ENCODE peak calls at places on chromosomes 13 and 19, in six cellular contexts. Y, G, F, U, O and C are unnamed samples.

GRCh38 chr13:82758056-82758455 is 1124.2 kb downstream of the SLITRK1 start:
- DNase-seq in F (peak), U (no peak), G (no peak), O (no peak), Y (no peak), C (no peak)

GRCh38 chr19:18172331-18173053 is 1.1 kb upstream of the IFI30 start:
- DNase-seq in F (no peak), U (no peak), G (no peak), O (no peak), Y (no peak), C (no peak)

GRCh38 chr13:90156390-90156789 is 1191.1 kb upstream of the MIR17HG start:
- DNase-seq in F (no peak), O (no peak), U (no peak), Y (no peak), G (no peak), C (no peak)

GRCh38 chr19:45553464-45553863 is 31.1 kb downstream of the OPA3 start:
- DNase-seq in Y (no peak), O (no peak), F (no peak), G (peak), U (no peak), C (no peak)

GRCh38 chr19:54155694-54156093 is 3.8 kb downstream of the LENG1 start:
- DNase-seq in Y (no peak), O (no peak), G (no peak), F (no peak), U (no peak), C (no peak)

GRCh38 chr19:34355201-34355600 is 9.8 kb upstream of the GPI start:
- DNase-seq in Y (no peak), F (no peak), U (no peak), O (no peak), G (no peak), C (no peak)

GRCh38 chr19:18543814-18544475 is 572 bp upstream of the FKBP8 start:
- DNase-seq in Y (peak), G (no peak), F (peak), O (no peak), U (no peak), C (peak)

GRCh38 chr19:43605875-43606568 is 5.9 kb upstream of the SRRM5 start:
- DNase-seq in U (no peak), F (no peak), O (no peak), Y (no peak), G (no peak), C (no peak)

GRCh38 chr13:38024431-38024830 is 154.9 kb upstream of the TRPC4 start:
- DNase-seq in Y (no peak), G (no peak), U (no peak), O (no peak), F (peak), C (no peak)

GRCh38 chr19:46878613-46879375 is 18.0 kb downstream of the ARHGAP35 start:
- DNase-seq in F (peak), U (no peak), O (no peak), G (no peak), Y (no peak), C (peak)

GRCh38 chr19:44740351-44740824 is 8.1 kb upstream of the BCL3 start:
- DNase-seq in O (no peak), Y (no peak), F (peak), G (no peak), U (no peak), C (no peak)